ENCODE peak calls at places on chromosomes 5 and 9, in four cellular contexts. One of them, this sample, is unnamed.

GRCh38 chr9:86093788-86094555 is 5.4 kb downstream of the GOLM1 start:
- DNase-seq in CD4-positive, CD25-positive, alpha-beta regulatory T cell: no peak
- DNase-seq in CD8-positive, alpha-beta memory T cell: no peak
- DNase-seq in A549: peak; percentile 86
- DNase-seq in this sample: no peak

GRCh38 chr5:154287136-154287535 is 96.6 kb downstream of the GALNT10 start:
- DNase-seq in CD4-positive, CD25-positive, alpha-beta regulatory T cell: no peak
- DNase-seq in CD8-positive, alpha-beta memory T cell: no peak
- DNase-seq in A549: peak; percentile 68
- DNase-seq in this sample: no peak

GRCh38 chr5:172582940-172583339 is 58.1 kb upstream of the NEURL1B start:
- DNase-seq in CD4-positive, CD25-positive, alpha-beta regulatory T cell: no peak
- DNase-seq in CD8-positive, alpha-beta memory T cell: no peak
- DNase-seq in A549: no peak
- DNase-seq in this sample: no peak

GRCh38 chr9:33230756-33231691 is 8.9 kb upstream of the SPINK4 start:
- DNase-seq in CD4-positive, CD25-positive, alpha-beta regulatory T cell: no peak
- DNase-seq in CD8-positive, alpha-beta memory T cell: no peak
- DNase-seq in A549: no peak
- DNase-seq in this sample: no peak

GRCh38 chr5:169471021-169471420 is 112.6 kb upstream of the SPDL1 start:
- DNase-seq in CD4-positive, CD25-positive, alpha-beta regulatory T cell: no peak
- DNase-seq in CD8-positive, alpha-beta memory T cell: no peak
- DNase-seq in A549: no peak
- DNase-seq in this sample: no peak

GRCh38 chr5:149289307-149289706 is 17.6 kb downstream of the AFAP1L1 start:
- DNase-seq in CD4-positive, CD25-positive, alpha-beta regulatory T cell: no peak
- DNase-seq in CD8-positive, alpha-beta memory T cell: no peak
- DNase-seq in A549: no peak
- DNase-seq in this sample: no peak

GRCh38 chr9:68685770-68686169 is 19.3 kb upstream of the PIP5K1B start:
- DNase-seq in CD4-positive, CD25-positive, alpha-beta regulatory T cell: no peak
- DNase-seq in CD8-positive, alpha-beta memory T cell: no peak
- DNase-seq in A549: peak; percentile 30
- DNase-seq in this sample: no peak

GRCh38 chr9:134847752-134848432 is 32.7 kb upstream of the FCN2 start:
- DNase-seq in CD4-positive, CD25-positive, alpha-beta regulatory T cell: no peak
- DNase-seq in CD8-positive, alpha-beta memory T cell: no peak
- DNase-seq in A549: no peak
- DNase-seq in this sample: no peak

GRCh38 chr9:124475158-124475867 is 25.1 kb downstream of the ADGRD2 start:
- DNase-seq in CD4-positive, CD25-positive, alpha-beta regulatory T cell: no peak
- DNase-seq in CD8-positive, alpha-beta memory T cell: no peak
- DNase-seq in A549: no peak
- DNase-seq in this sample: no peak

GRCh38 chr9:38309324-38310195 is 82.9 kb upstream of the ALDH1B1 start:
- DNase-seq in CD4-positive, CD25-positive, alpha-beta regulatory T cell: no peak
- DNase-seq in CD8-positive, alpha-beta memory T cell: no peak
- DNase-seq in A549: no peak
- DNase-seq in this sample: no peak

GRCh38 chr5:140833993-140834392 is at the start of gene PCDHA7:
- DNase-seq in CD4-positive, CD25-positive, alpha-beta regulatory T cell: no peak
- DNase-seq in CD8-positive, alpha-beta memory T cell: no peak
- DNase-seq in A549: no peak
- DNase-seq in this sample: no peak

GRCh38 chr9:14911046-14911445 is 818 bp upstream of the FREM1 start:
- DNase-seq in CD4-positive, CD25-positive, alpha-beta regulatory T cell: no peak
- DNase-seq in CD8-positive, alpha-beta memory T cell: no peak
- DNase-seq in A549: no peak
- DNase-seq in this sample: no peak

GRCh38 chr5:22541037-22541436 is 312.1 kb downstream of the CDH12 start:
- DNase-seq in CD4-positive, CD25-positive, alpha-beta regulatory T cell: no peak
- DNase-seq in CD8-positive, alpha-beta memory T cell: no peak
- DNase-seq in A549: no peak
- DNase-seq in this sample: no peak

GRCh38 chr5:41418220-41419031 is 92.0 kb downstream of the PLCXD3 start:
- DNase-seq in CD4-positive, CD25-positive, alpha-beta regulatory T cell: no peak
- DNase-seq in CD8-positive, alpha-beta memory T cell: no peak
- DNase-seq in A549: peak; percentile 28
- DNase-seq in this sample: no peak

GRCh38 chr9:85949591-85950335 is 8.8 kb downstream of the NAA35 start:
- DNase-seq in CD4-positive, CD25-positive, alpha-beta regulatory T cell: no peak
- DNase-seq in CD8-positive, alpha-beta memory T cell: no peak
- DNase-seq in A549: no peak
- DNase-seq in this sample: no peak

GRCh38 chr5:9617191-9617590 is 13.0 kb downstream of the TAS2R1 start:
- DNase-seq in CD4-positive, CD25-positive, alpha-beta regulatory T cell: no peak
- DNase-seq in CD8-positive, alpha-beta memory T cell: no peak
- DNase-seq in A549: no peak
- DNase-seq in this sample: no peak

GRCh38 chr5:115831163-115831768 is 10.1 kb downstream of the ATG12 start:
- DNase-seq in CD4-positive, CD25-positive, alpha-beta regulatory T cell: no peak
- DNase-seq in CD8-positive, alpha-beta memory T cell: peak; percentile 24
- DNase-seq in A549: peak; percentile 44
- DNase-seq in this sample: no peak

GRCh38 chr5:17315710-17316221 is 98.3 kb downstream of the BASP1 start:
- DNase-seq in CD4-positive, CD25-positive, alpha-beta regulatory T cell: no peak
- DNase-seq in CD8-positive, alpha-beta memory T cell: no peak
- DNase-seq in A549: no peak
- DNase-seq in this sample: no peak

GRCh38 chr5:178442361-178443256 is 147.6 kb downstream of the COL23A1 start:
- DNase-seq in CD4-positive, CD25-positive, alpha-beta regulatory T cell: no peak
- DNase-seq in CD8-positive, alpha-beta memory T cell: no peak
- DNase-seq in A549: no peak
- DNase-seq in this sample: peak; percentile 39

GRCh38 chr5:147223951-147224791 is 10.7 kb upstream of the STK32A start:
- DNase-seq in CD4-positive, CD25-positive, alpha-beta regulatory T cell: no peak
- DNase-seq in CD8-positive, alpha-beta memory T cell: no peak
- DNase-seq in A549: peak; percentile 27
- DNase-seq in this sample: peak; percentile 66

GRCh38 chr5:98110270-98110669 is 663.2 kb upstream of the RGMB start:
- DNase-seq in CD4-positive, CD25-positive, alpha-beta regulatory T cell: no peak
- DNase-seq in CD8-positive, alpha-beta memory T cell: no peak
- DNase-seq in A549: no peak
- DNase-seq in this sample: no peak

GRCh38 chr9:123033864-123034598 is 564 bp downstream of the GPR21 start:
- DNase-seq in CD4-positive, CD25-positive, alpha-beta regulatory T cell: no peak
- DNase-seq in CD8-positive, alpha-beta memory T cell: no peak
- DNase-seq in A549: no peak
- DNase-seq in this sample: no peak

GRCh38 chr9:99040911-99041582 is 63.9 kb upstream of the TGFBR1 start:
- DNase-seq in CD4-positive, CD25-positive, alpha-beta regulatory T cell: no peak
- DNase-seq in CD8-positive, alpha-beta memory T cell: no peak
- DNase-seq in A549: no peak
- DNase-seq in this sample: no peak

GRCh38 chr9:6384732-6385131 is 28.3 kb upstream of the UHRF2 start:
- DNase-seq in CD4-positive, CD25-positive, alpha-beta regulatory T cell: no peak
- DNase-seq in CD8-positive, alpha-beta memory T cell: no peak
- DNase-seq in A549: no peak
- DNase-seq in this sample: no peak

GRCh38 chr5:110376281-110376916 is 350.1 kb downstream of the TMEM232 start:
- DNase-seq in CD4-positive, CD25-positive, alpha-beta regulatory T cell: no peak
- DNase-seq in CD8-positive, alpha-beta memory T cell: no peak
- DNase-seq in A549: no peak
- DNase-seq in this sample: no peak

GRCh38 chr5:1913578-1913977 is 30.9 kb upstream of the IRX4 start:
- DNase-seq in CD4-positive, CD25-positive, alpha-beta regulatory T cell: no peak
- DNase-seq in CD8-positive, alpha-beta memory T cell: no peak
- DNase-seq in A549: no peak
- DNase-seq in this sample: peak; percentile 35

GRCh38 chr9:126406075-126406675 is 79.5 kb downstream of the MVB12B start:
- DNase-seq in CD4-positive, CD25-positive, alpha-beta regulatory T cell: no peak
- DNase-seq in CD8-positive, alpha-beta memory T cell: no peak
- DNase-seq in A549: no peak
- DNase-seq in this sample: no peak

GRCh38 chr5:64784451-64785025 is 15.8 kb downstream of the CWC27 start:
- DNase-seq in CD4-positive, CD25-positive, alpha-beta regulatory T cell: peak; percentile 57
- DNase-seq in CD8-positive, alpha-beta memory T cell: peak; percentile 54
- DNase-seq in A549: peak; percentile 12
- DNase-seq in this sample: peak; percentile 78

DNA sequence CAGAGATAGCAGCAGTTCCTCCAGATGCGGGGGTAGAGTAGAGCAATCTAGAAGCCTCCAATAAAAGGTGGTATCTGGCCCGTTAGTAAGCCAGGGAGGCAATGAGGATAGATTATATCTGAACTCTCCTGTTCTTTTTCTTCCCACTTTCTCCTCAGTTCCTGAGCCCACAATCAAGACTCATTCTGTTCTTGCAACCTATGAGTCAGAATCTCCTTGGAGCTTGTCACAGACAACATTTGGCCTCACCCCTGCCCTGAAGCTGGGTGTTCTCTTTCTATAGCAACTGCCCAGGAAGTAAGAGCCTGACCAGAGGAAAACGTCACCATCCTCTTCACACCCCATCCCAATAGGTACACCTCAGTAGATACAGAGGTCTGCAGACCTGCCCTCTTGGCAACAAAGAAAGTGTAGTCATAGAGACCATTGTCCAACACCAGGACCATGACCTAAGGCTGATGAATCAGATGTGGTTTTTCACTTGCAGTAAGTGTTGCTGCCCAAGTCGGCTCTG is 76.3 kb upstream of the PCA3 start:
- DNase-seq in CD4-positive, CD25-positive, alpha-beta regulatory T cell: no peak
- DNase-seq in CD8-positive, alpha-beta memory T cell: no peak
- DNase-seq in A549: no peak
- DNase-seq in this sample: no peak
- H3K4me3 ChIP-seq in CD4-positive, CD25-positive, alpha-beta regulatory T cell: no peak overlapping the region
- H3K4me3 ChIP-seq in CD8-positive, alpha-beta memory T cell: no peak overlapping the region
- H3K4me3 ChIP-seq in A549: no peak overlapping the region
- H3K4me3 ChIP-seq in this sample: no peak overlapping the region

GRCh38 chr5:96709152-96709821 is 47.1 kb downstream of the CAST start:
- DNase-seq in CD4-positive, CD25-positive, alpha-beta regulatory T cell: no peak
- DNase-seq in CD8-positive, alpha-beta memory T cell: no peak
- DNase-seq in A549: no peak
- DNase-seq in this sample: no peak
- H3K27ac ChIP-seq in CD4-positive, CD25-positive, alpha-beta regulatory T cell: no peak overlapping the region
- H3K27ac ChIP-seq in CD8-positive, alpha-beta memory T cell: no peak overlapping the region
- H3K27ac ChIP-seq in A549: no peak overlapping the region
- H3K27ac ChIP-seq in this sample: peak overlapping the region; percentile 57

DNA sequence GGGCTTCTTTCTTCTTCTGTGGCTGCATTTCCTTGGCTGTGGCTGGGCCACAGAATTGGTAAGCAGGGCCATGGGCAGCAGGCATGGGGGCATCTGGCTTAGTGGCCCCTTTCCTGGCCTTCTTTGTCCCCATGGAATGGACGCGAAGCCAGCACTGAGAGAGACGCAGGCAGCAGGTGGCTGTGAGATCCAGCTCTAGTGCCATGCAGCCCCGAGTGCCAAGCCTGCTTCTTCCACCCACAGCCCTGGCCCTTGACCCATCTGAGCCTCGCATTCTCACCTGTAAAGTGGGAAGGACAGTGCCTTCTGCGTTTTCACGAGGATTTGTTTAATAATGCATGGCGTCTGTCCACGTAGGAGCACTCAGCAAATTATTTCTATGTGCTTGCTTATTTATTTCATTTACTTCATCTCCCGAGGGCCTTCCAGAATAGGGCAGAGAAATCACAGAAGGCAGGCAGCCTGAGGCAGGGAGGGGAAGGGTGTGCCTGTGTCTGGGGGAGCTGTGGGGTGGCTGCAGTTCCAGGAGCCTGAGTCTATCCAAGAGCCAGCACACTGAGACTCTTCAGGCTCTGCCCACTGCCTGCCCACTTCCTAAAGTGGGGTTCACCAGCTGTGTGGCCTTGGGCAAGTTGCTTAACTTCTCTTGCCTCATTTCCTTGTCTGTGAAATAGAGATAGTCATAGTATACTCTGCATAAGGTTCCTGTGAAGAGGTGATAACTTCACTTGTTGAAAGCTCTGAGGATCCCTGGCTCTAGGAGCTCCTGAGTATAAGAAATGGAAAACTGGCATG is 55.2 kb downstream of the NTNG2 start:
- DNase-seq in CD4-positive, CD25-positive, alpha-beta regulatory T cell: no peak
- DNase-seq in CD8-positive, alpha-beta memory T cell: no peak
- DNase-seq in A549: no peak
- DNase-seq in this sample: no peak
- H3K4me3 ChIP-seq in CD4-positive, CD25-positive, alpha-beta regulatory T cell: no peak overlapping the region
- H3K4me3 ChIP-seq in CD8-positive, alpha-beta memory T cell: no peak overlapping the region
- H3K4me3 ChIP-seq in A549: no peak overlapping the region
- H3K4me3 ChIP-seq in this sample: no peak overlapping the region

DNA sequence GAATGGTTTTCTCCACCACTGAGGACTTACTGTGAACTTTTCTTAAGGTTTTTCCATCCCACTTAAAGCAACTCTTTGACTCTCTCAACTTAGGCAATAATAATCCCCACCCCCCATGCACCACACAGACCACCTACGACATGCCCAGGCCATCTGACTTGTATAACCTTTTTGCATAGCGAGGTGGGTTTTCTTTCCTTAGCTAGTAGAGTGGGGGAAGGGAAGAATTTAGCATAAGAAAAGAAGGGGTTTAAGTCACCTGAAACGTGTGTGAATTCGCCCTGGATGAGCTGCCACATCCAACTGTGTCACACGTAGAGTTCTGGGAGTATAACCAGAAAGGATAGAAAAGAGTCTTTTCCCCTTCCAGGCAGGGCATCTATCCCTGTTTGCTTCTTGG is 262.7 kb downstream of the YTHDC2 start:
- DNase-seq in CD4-positive, CD25-positive, alpha-beta regulatory T cell: no peak
- DNase-seq in CD8-positive, alpha-beta memory T cell: no peak
- DNase-seq in A549: no peak
- DNase-seq in this sample: no peak
- H3K27ac ChIP-seq in CD4-positive, CD25-positive, alpha-beta regulatory T cell: no peak overlapping the region
- H3K27ac ChIP-seq in CD8-positive, alpha-beta memory T cell: no peak overlapping the region
- H3K27ac ChIP-seq in A549: no peak overlapping the region
- H3K27ac ChIP-seq in this sample: no peak overlapping the region

GRCh38 chr5:32029291-32029690 is 144.8 kb downstream of the GOLPH3 start:
- DNase-seq in CD4-positive, CD25-positive, alpha-beta regulatory T cell: no peak
- DNase-seq in CD8-positive, alpha-beta memory T cell: no peak
- DNase-seq in A549: no peak
- DNase-seq in this sample: no peak

GRCh38 chr5:32030226-32030625 is 143.9 kb downstream of the GOLPH3 start:
- DNase-seq in CD4-positive, CD25-positive, alpha-beta regulatory T cell: no peak
- DNase-seq in CD8-positive, alpha-beta memory T cell: no peak
- DNase-seq in A549: no peak
- DNase-seq in this sample: no peak

GRCh38 chr5:32027093-32027716 is 146.9 kb downstream of the GOLPH3 start:
- DNase-seq in CD4-positive, CD25-positive, alpha-beta regulatory T cell: no peak
- DNase-seq in CD8-positive, alpha-beta memory T cell: no peak
- DNase-seq in A549: no peak
- DNase-seq in this sample: no peak

GRCh38 chr5:32030686-32031478 is 143.2 kb downstream of the GOLPH3 start:
- DNase-seq in CD4-positive, CD25-positive, alpha-beta regulatory T cell: no peak
- DNase-seq in CD8-positive, alpha-beta memory T cell: no peak
- DNase-seq in A549: no peak
- DNase-seq in this sample: no peak

DNA sequence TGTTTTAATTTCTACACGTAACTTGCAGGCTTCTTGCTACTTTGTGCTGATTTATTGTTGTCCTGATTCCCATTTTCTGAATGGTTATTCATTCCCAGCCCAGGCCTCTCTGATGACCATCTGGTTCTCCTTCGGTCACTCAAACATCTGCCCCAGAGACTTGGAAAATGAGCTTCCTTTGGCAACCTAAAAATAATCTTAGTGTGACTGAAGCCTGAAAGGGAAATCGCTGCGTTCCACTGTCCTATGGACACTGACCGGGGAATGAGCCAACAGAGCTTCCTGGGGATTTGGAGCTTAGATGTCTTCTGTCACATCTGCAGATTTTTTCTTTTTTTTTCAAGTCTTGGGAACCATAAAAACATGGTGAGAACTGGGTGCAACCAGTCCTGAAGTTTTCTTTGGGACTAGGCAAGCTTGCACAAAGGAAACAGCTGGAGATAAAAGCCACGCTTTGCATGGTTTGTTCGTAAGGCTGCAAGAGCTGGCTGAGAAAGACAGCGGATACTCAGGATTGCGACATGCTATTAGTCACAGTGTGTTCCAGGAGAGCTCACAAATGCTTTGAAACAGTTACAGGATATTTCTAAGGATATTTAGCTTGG is 146.3 kb downstream of the GOLPH3 start:
- DNase-seq in CD4-positive, CD25-positive, alpha-beta regulatory T cell: no peak
- DNase-seq in CD8-positive, alpha-beta memory T cell: no peak
- DNase-seq in A549: peak; percentile 47
- DNase-seq in this sample: peak; percentile 88
- H3K4me3 ChIP-seq in CD4-positive, CD25-positive, alpha-beta regulatory T cell: no peak overlapping the region
- H3K4me3 ChIP-seq in CD8-positive, alpha-beta memory T cell: no peak overlapping the region
- H3K4me3 ChIP-seq in A549: no peak overlapping the region
- H3K4me3 ChIP-seq in this sample: no peak overlapping the region

This sample was measured in sigmoid colon.